ENCODE peak calls at places on chromosomes 12 and 14, in eight cellular contexts. One of them, this sample, is unnamed.

GRCh38 chr14:70189678-70190077 is 927 bp upstream of the SLC8A3 start:
- DNase-seq in CD8-positive, alpha-beta T cell: no peak
- DNase-seq in cardiac fibroblast: no peak
- DNase-seq in IMR-90: no peak
- DNase-seq in NB4: no peak
- DNase-seq in Peyer's patch: no peak
- DNase-seq in lower leg skin: no peak
- DNase-seq in A549: no peak
- DNase-seq in this sample: no peak

GRCh38 chr12:27178723-27179398 is 65.2 kb upstream of the STK38L start:
- DNase-seq in lower leg skin: no peak
- DNase-seq in cardiac fibroblast: peak
- DNase-seq in NB4: no peak
- DNase-seq in A549: no peak
- DNase-seq in CD8-positive, alpha-beta T cell: no peak
- DNase-seq in Peyer's patch: no peak
- DNase-seq in IMR-90: peak
- DNase-seq in this sample: no peak

GRCh38 chr14:52835122-52835903 is 43.9 kb upstream of the GNPNAT1 start:
- DNase-seq in cardiac fibroblast: peak
- DNase-seq in A549: peak
- DNase-seq in IMR-90: peak
- DNase-seq in lower leg skin: no peak
- DNase-seq in CD8-positive, alpha-beta T cell: no peak
- DNase-seq in Peyer's patch: no peak
- DNase-seq in NB4: no peak
- DNase-seq in this sample: no peak

GRCh38 chr12:108447168-108447840 is 67.8 kb upstream of the FICD start:
- DNase-seq in cardiac fibroblast: peak
- DNase-seq in IMR-90: peak
- DNase-seq in NB4: no peak
- DNase-seq in CD8-positive, alpha-beta T cell: no peak
- DNase-seq in lower leg skin: no peak
- DNase-seq in A549: no peak
- DNase-seq in Peyer's patch: no peak
- DNase-seq in this sample: no peak

GRCh38 chr12:26523708-26524150 is 309.3 kb downstream of the ITPR2 start:
- DNase-seq in cardiac fibroblast: peak
- DNase-seq in Peyer's patch: peak
- DNase-seq in lower leg skin: peak
- DNase-seq in A549: no peak
- DNase-seq in IMR-90: peak
- DNase-seq in CD8-positive, alpha-beta T cell: no peak
- DNase-seq in NB4: peak
- DNase-seq in this sample: no peak

GRCh38 chr12:15621140-15621539 is 168.0 kb downstream of the EPS8 start:
- DNase-seq in IMR-90: no peak
- DNase-seq in NB4: no peak
- DNase-seq in A549: no peak
- DNase-seq in cardiac fibroblast: peak
- DNase-seq in lower leg skin: no peak
- DNase-seq in Peyer's patch: no peak
- DNase-seq in CD8-positive, alpha-beta T cell: no peak
- DNase-seq in this sample: no peak

GRCh38 chr12:68042212-68042699 is 53.0 kb downstream of the IFNG-AS1 start:
- DNase-seq in IMR-90: peak
- DNase-seq in CD8-positive, alpha-beta T cell: no peak
- DNase-seq in Peyer's patch: no peak
- DNase-seq in cardiac fibroblast: no peak
- DNase-seq in lower leg skin: no peak
- DNase-seq in A549: no peak
- DNase-seq in NB4: peak
- DNase-seq in this sample: no peak

GRCh38 chr12:51678086-51678724 is 87.2 kb downstream of the SCN8A start:
- DNase-seq in A549: peak
- DNase-seq in cardiac fibroblast: peak
- DNase-seq in Peyer's patch: no peak
- DNase-seq in CD8-positive, alpha-beta T cell: no peak
- DNase-seq in NB4: peak
- DNase-seq in lower leg skin: no peak
- DNase-seq in IMR-90: peak
- DNase-seq in this sample: no peak

GRCh38 chr14:96039633-96040311 is 610 bp downstream of the C14orf132 start:
- DNase-seq in lower leg skin: no peak
- DNase-seq in Peyer's patch: no peak
- DNase-seq in NB4: no peak
- DNase-seq in IMR-90: peak
- DNase-seq in CD8-positive, alpha-beta T cell: no peak
- DNase-seq in cardiac fibroblast: no peak
- DNase-seq in A549: peak
- DNase-seq in this sample: no peak

GRCh38 chr14:23575086-23575485 is 3.5 kb downstream of the JPH4 start:
- DNase-seq in CD8-positive, alpha-beta T cell: no peak
- DNase-seq in IMR-90: no peak
- DNase-seq in A549: no peak
- DNase-seq in NB4: no peak
- DNase-seq in cardiac fibroblast: no peak
- DNase-seq in Peyer's patch: no peak
- DNase-seq in lower leg skin: peak
- DNase-seq in this sample: no peak

GRCh38 chr14:67620217-67620789 is 583 bp downstream of the ARG2 start:
- DNase-seq in A549: no peak
- DNase-seq in NB4: no peak
- DNase-seq in lower leg skin: peak
- DNase-seq in IMR-90: peak
- DNase-seq in CD8-positive, alpha-beta T cell: no peak
- DNase-seq in Peyer's patch: peak
- DNase-seq in cardiac fibroblast: no peak
- DNase-seq in this sample: no peak

GRCh38 chr12:123942277-123942653 is 30.4 kb downstream of the CCDC92 start:
- DNase-seq in IMR-90: peak
- DNase-seq in A549: no peak
- DNase-seq in cardiac fibroblast: peak
- DNase-seq in Peyer's patch: no peak
- DNase-seq in CD8-positive, alpha-beta T cell: no peak
- DNase-seq in NB4: no peak
- DNase-seq in lower leg skin: peak
- DNase-seq in this sample: no peak

GRCh38 chr12:78864483-78865296 is at the start of gene SYT1:
- DNase-seq in CD8-positive, alpha-beta T cell: no peak
- DNase-seq in cardiac fibroblast: peak
- DNase-seq in lower leg skin: peak
- DNase-seq in A549: peak
- DNase-seq in NB4: no peak
- DNase-seq in IMR-90: peak
- DNase-seq in Peyer's patch: peak
- DNase-seq in this sample: no peak

GRCh38 chr14:46058964-46059580 is 592.5 kb downstream of the RPL10L start:
- DNase-seq in lower leg skin: no peak
- DNase-seq in A549: no peak
- DNase-seq in IMR-90: no peak
- DNase-seq in cardiac fibroblast: no peak
- DNase-seq in Peyer's patch: no peak
- DNase-seq in CD8-positive, alpha-beta T cell: no peak
- DNase-seq in NB4: no peak
- DNase-seq in this sample: no peak

GRCh38 chr12:104651812-104652211 is 195.1 kb downstream of the CHST11 start:
- DNase-seq in A549: no peak
- DNase-seq in NB4: no peak
- DNase-seq in lower leg skin: no peak
- DNase-seq in CD8-positive, alpha-beta T cell: no peak
- DNase-seq in IMR-90: no peak
- DNase-seq in cardiac fibroblast: no peak
- DNase-seq in Peyer's patch: no peak
- DNase-seq in this sample: no peak

GRCh38 chr12:53951577-53952334 is 2.9 kb upstream of the HOXC12 start:
- DNase-seq in lower leg skin: no peak
- DNase-seq in CD8-positive, alpha-beta T cell: no peak
- DNase-seq in NB4: no peak
- DNase-seq in cardiac fibroblast: no peak
- DNase-seq in A549: no peak
- DNase-seq in Peyer's patch: no peak
- DNase-seq in IMR-90: no peak
- DNase-seq in this sample: no peak

DNA sequence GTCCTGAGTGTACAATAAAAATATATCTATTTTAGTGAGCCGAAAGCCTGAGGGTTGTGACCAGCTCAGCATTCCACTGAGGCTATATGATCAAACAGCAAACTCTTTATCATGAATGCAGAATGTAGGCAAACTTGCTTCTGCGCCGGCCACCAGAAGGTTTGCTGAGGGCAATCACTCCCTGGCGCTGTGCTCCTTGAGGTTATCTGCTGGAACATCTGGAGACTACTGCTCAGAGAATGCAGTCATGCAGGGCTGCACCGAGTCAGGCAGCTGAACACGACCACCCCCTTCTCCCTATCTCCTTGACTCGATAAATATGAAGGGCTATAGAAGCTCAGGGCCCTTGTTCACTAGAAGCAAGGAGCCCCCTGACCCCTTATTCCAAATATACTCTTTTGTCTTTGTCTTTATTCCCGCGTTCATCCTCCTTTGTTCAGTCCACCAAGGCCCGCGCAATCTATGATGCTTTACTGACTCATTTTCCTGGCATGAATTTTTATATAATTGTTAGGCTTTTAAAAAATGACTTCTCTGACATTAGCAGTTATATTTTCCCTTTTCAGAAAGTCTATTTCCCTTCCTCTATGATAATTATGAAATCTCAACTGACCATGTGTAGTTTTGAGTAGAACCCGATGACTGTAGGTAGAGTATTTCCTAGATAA is 1089.3 kb downstream of the SLC16A7 start:
- DNase-seq in CD8-positive, alpha-beta T cell: no peak
- DNase-seq in cardiac fibroblast: peak
- DNase-seq in A549: no peak
- DNase-seq in NB4: no peak
- DNase-seq in IMR-90: no peak
- DNase-seq in Peyer's patch: no peak
- DNase-seq in lower leg skin: no peak
- DNase-seq in this sample: no peak
- TF ChIP-seq CTCF in CD8-positive, alpha-beta T cell: no peak
- TF ChIP-seq CTCF in cardiac fibroblast: peak
- TF ChIP-seq CTCF in A549: no peak
- TF ChIP-seq CTCF in NB4: no peak
- TF ChIP-seq CTCF in IMR-90: no peak
- TF ChIP-seq CTCF in Peyer's patch: no peak
- TF ChIP-seq CTCF in lower leg skin: no peak
- TF ChIP-seq CTCF in this sample: no peak

DNA sequence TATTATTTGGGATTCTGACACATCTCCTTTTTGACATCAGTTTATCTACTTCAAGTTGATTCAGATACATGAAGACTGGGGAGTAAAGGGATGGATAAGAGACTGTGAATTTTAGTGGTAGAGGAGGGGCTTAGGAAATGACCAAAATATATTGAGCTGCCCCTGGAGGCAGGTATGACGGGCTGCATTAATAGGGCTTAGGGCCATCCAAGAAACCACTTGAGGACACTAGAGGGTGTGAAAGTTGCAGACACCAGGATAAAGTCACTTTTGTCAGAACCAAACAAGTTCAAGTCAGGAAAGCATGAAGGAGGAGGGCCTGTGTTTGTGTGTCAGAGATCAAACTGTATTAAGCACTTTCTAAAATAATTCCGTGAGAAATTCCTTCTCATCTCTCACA is 137.1 kb downstream of the SLC38A1 start:
- DNase-seq in NB4: peak
- DNase-seq in cardiac fibroblast: peak
- DNase-seq in lower leg skin: no peak
- DNase-seq in IMR-90: no peak
- DNase-seq in A549: peak
- DNase-seq in CD8-positive, alpha-beta T cell: no peak
- DNase-seq in Peyer's patch: no peak
- DNase-seq in this sample: no peak
- TF ChIP-seq CTCF in NB4: no peak
- TF ChIP-seq CTCF in cardiac fibroblast: no peak
- TF ChIP-seq CTCF in lower leg skin: no peak
- TF ChIP-seq CTCF in IMR-90: peak
- TF ChIP-seq CTCF in A549: peak
- TF ChIP-seq CTCF in CD8-positive, alpha-beta T cell: no peak
- TF ChIP-seq CTCF in Peyer's patch: peak
- TF ChIP-seq CTCF in this sample: no peak

DNA sequence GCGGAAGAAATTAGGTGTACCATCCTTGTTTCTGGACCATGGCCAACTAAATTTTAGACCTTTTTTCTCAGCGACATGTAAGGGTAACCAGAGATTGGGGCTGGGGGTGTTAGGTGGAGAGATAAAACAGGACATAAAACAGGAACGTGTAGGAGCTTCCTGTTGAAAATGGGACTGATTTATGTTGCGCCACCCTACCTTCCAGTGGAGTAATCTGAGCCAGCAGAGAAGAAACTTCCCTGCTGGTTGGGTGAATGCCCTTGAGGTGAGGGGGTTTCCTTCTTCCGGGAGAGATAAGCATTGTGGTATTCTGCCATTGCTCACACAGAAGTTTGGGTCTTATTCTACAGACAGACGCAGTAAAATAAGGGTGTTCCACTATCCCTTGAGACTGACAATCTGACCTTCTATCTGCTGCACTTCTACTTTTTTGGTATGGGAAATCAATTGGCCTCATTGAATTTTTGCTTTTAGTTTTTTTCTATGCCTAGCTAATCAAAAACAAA is 417.6 kb downstream of the PCNX1 start:
- DNase-seq in A549: no peak
- DNase-seq in CD8-positive, alpha-beta T cell: no peak
- DNase-seq in lower leg skin: no peak
- DNase-seq in Peyer's patch: no peak
- DNase-seq in cardiac fibroblast: peak
- DNase-seq in IMR-90: peak
- DNase-seq in NB4: peak
- DNase-seq in this sample: peak
- TF ChIP-seq CTCF in A549: no peak
- TF ChIP-seq CTCF in CD8-positive, alpha-beta T cell: no peak
- TF ChIP-seq CTCF in lower leg skin: no peak
- TF ChIP-seq CTCF in Peyer's patch: no peak
- TF ChIP-seq CTCF in cardiac fibroblast: no peak
- TF ChIP-seq CTCF in IMR-90: no peak
- TF ChIP-seq CTCF in NB4: no peak
- TF ChIP-seq CTCF in this sample: no peak

GRCh38 chr12:92506891-92507290 is 195.9 kb upstream of the PLEKHG7 start:
- DNase-seq in cardiac fibroblast: no peak
- DNase-seq in A549: no peak
- DNase-seq in lower leg skin: no peak
- DNase-seq in NB4: no peak
- DNase-seq in Peyer's patch: no peak
- DNase-seq in IMR-90: no peak
- DNase-seq in CD8-positive, alpha-beta T cell: no peak
- DNase-seq in this sample: no peak

GRCh38 chr12:92503977-92504966 is 198.5 kb upstream of the PLEKHG7 start:
- DNase-seq in NB4: no peak
- DNase-seq in cardiac fibroblast: no peak
- DNase-seq in A549: no peak
- DNase-seq in Peyer's patch: no peak
- DNase-seq in IMR-90: no peak
- DNase-seq in CD8-positive, alpha-beta T cell: no peak
- DNase-seq in lower leg skin: no peak
- DNase-seq in this sample: no peak

GRCh38 chr12:92505373-92506340 is 197.1 kb upstream of the PLEKHG7 start:
- DNase-seq in A549: no peak
- DNase-seq in cardiac fibroblast: peak
- DNase-seq in CD8-positive, alpha-beta T cell: peak
- DNase-seq in Peyer's patch: peak
- DNase-seq in lower leg skin: peak
- DNase-seq in IMR-90: peak
- DNase-seq in NB4: peak
- DNase-seq in this sample: no peak

GRCh38 chr12:92509156-92509758 is 193.5 kb upstream of the PLEKHG7 start:
- DNase-seq in A549: no peak
- DNase-seq in NB4: no peak
- DNase-seq in Peyer's patch: no peak
- DNase-seq in CD8-positive, alpha-beta T cell: no peak
- DNase-seq in cardiac fibroblast: peak
- DNase-seq in lower leg skin: no peak
- DNase-seq in IMR-90: no peak
- DNase-seq in this sample: no peak

GRCh38 chr12:92506460-92506859 is 196.3 kb upstream of the PLEKHG7 start:
- DNase-seq in Peyer's patch: no peak
- DNase-seq in CD8-positive, alpha-beta T cell: no peak
- DNase-seq in NB4: no peak
- DNase-seq in cardiac fibroblast: peak
- DNase-seq in A549: no peak
- DNase-seq in lower leg skin: no peak
- DNase-seq in IMR-90: no peak
- DNase-seq in this sample: no peak
- TF ChIP-seq CTCF in Peyer's patch: no peak
- TF ChIP-seq CTCF in CD8-positive, alpha-beta T cell: no peak
- TF ChIP-seq CTCF in NB4: no peak
- TF ChIP-seq CTCF in cardiac fibroblast: no peak
- TF ChIP-seq CTCF in A549: no peak
- TF ChIP-seq CTCF in lower leg skin: no peak
- TF ChIP-seq CTCF in IMR-90: no peak
- TF ChIP-seq CTCF in this sample: no peak

This sample was measured in natural killer cell.